ENCODE peak calls at places on chromosomes 12 and 14, in four cellular contexts. M, X, C and I are unnamed samples.

GRCh38 chr12:68012712-68013111 is 23.5 kb downstream of the IFNG-AS1 start:
- DNase-seq in M (peak), C (no peak), X (no peak), I (no peak)

GRCh38 chr12:111599459-111600295 is 562 bp upstream of the ATXN2 start:
- DNase-seq in C (peak), X (peak), M (peak), I (peak)

GRCh38 chr14:104868060-104868740 is 3.1 kb downstream of the CEP170B start:
- DNase-seq in M (no peak), C (no peak), X (no peak), I (no peak)

GRCh38 chr12:106246891-106247730 is 709 bp downstream of the CKAP4 start:
- DNase-seq in M (no peak), X (peak), C (no peak), I (peak)

GRCh38 chr12:109735825-109736551 is 22.4 kb downstream of the FAM222A start:
- DNase-seq in X (no peak), M (no peak), C (no peak), I (no peak)

GRCh38 chr12:28340261-28340660 is 150.0 kb downstream of the CCDC91 start:
- DNase-seq in M (no peak), C (no peak), X (no peak), I (no peak)

GRCh38 chr14:102675396-102675795 is 82.9 kb downstream of the RCOR1 start:
- DNase-seq in C (no peak), M (no peak), X (no peak), I (no peak)

GRCh38 chr14:100015251-100015655 is 50.0 kb upstream of the EVL start:
- DNase-seq in X (peak), M (peak), C (no peak), I (no peak)

GRCh38 chr14:104114421-104115130 is 23.8 kb upstream of the KIF26A start:
- DNase-seq in M (no peak), C (no peak), X (no peak), I (no peak)

GRCh38 chr12:109760031-109760929 is 46.7 kb downstream of the FAM222A start:
- DNase-seq in X (no peak), M (no peak), C (peak), I (no peak)

GRCh38 chr12:26460361-26460760 is 265.0 kb downstream of the SSPN start:
- DNase-seq in C (no peak), M (no peak), X (no peak), I (no peak)

GRCh38 chr12:50110762-50111416 is 1.1 kb upstream of the COX14 start:
- DNase-seq in M (peak), C (peak), X (peak), I (peak)

GRCh38 chr12:25553083-25553482 is at the start of gene LMNTD1:
- DNase-seq in X (no peak), M (no peak), C (no peak), I (no peak)

GRCh38 chr12:127294651-127295205 is 972.2 kb upstream of the TMEM132C start:
- DNase-seq in X (no peak), C (no peak), M (no peak), I (no peak)

GRCh38 chr14:25431211-25432076 is 381.5 kb upstream of the STXBP6 start:
- DNase-seq in C (peak), X (peak), M (no peak), I (no peak)

GRCh38 chr14:68458840-68459469 is 333.9 kb downstream of the ZFP36L1 start:
- DNase-seq in M (no peak), X (no peak), C (peak), I (peak)

GRCh38 chr14:85090681-85091080 is 439.3 kb upstream of the FLRT2 start:
- DNase-seq in C (no peak), M (no peak), X (no peak), I (no peak)

GRCh38 chr14:61388976-61389576 is 67.7 kb downstream of the PRKCH start:
- DNase-seq in M (no peak), X (no peak), C (no peak), I (no peak)

GRCh38 chr12:58419905-58420304 is 478.5 kb downstream of the ATP23 start:
- DNase-seq in M (no peak), X (no peak), C (no peak), I (no peak)

GRCh38 chr12:11500861-11501230 is 105.5 kb upstream of the PRB2 start:
- DNase-seq in X (no peak), C (no peak), M (no peak), I (no peak)

GRCh38 chr12:48998497-48999353 is 450 bp downstream of the DDN start:
- DNase-seq in C (no peak), X (peak), M (no peak), I (peak)

GRCh38 chr14:69133206-69134125 is 19.5 kb downstream of the DCAF5 start:
- DNase-seq in C (no peak), M (no peak), X (peak), I (no peak)

GRCh38 chr12:112936264-112936663 is 2.0 kb upstream of the OAS3 start:
- DNase-seq in M (no peak), C (no peak), X (no peak), I (no peak)

DNA sequence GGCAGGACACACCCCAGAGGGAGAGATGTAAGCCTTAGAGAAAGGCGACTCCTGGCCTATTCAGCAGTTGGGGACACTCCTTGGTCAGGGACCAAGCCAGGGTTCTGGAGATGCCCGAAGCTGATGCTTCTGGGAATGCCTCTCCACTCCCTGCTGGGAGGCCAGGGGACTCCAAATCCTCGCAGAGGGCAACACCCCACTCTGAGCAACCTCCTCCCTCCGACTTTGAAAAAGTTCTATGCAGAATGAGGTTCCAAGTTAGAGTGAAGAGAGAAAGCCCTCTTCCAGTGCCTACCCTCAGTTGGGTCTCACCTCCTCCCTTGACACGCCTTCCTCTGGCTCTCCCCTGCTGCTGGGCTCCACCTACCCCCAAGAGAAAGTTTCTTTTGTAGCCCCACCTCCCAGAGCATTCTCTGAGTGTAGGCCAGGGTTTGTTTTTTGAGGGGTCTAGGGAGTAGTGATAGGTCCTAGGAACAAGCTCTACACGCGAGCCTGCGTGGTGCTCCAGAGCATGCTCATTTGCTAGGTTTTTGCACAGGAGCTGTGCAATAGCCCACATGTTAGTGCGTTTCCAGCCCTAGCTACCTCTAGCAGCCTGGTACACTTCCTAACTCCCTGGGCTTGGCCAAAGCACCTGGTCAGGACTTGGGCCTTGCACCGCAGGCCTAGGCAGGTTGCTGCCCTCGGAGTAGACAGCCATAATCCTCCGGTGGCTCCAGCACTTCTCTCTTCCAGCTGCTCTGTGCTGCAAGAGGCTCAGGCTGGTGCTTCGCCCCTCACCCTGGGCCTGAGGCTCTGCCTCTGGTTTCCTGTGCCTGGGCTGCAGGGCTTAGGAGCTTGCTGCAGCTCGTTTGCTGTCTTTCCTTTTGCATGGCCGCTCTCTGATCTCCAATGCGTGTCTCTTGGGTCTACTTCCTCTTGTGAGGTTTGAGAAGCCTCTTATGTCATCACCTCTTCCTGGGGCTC is 590 bp upstream of the CEBPE start:
- DNase-seq in C (no peak), M (no peak), X (no peak), I (no peak)
- TF ChIP-seq REST in C (no peak), M (no peak), X (no peak), I (no peak)

GRCh38 chr12:119673634-119674033 is 5.7 kb downstream of the PRKAB1 start:
- DNase-seq in C (no peak), X (no peak), M (no peak), I (no peak)
- TF ChIP-seq ESRRA in C (no peak), X (no peak), M (no peak), I (no peak)

GRCh38 chr14:33465952-33466700 is 484.7 kb downstream of the EGLN3 start:
- DNase-seq in C (no peak), M (no peak), X (no peak), I (no peak)
- TF ChIP-seq REST in C (no peak), M (no peak), X (no peak), I (no peak)

DNA sequence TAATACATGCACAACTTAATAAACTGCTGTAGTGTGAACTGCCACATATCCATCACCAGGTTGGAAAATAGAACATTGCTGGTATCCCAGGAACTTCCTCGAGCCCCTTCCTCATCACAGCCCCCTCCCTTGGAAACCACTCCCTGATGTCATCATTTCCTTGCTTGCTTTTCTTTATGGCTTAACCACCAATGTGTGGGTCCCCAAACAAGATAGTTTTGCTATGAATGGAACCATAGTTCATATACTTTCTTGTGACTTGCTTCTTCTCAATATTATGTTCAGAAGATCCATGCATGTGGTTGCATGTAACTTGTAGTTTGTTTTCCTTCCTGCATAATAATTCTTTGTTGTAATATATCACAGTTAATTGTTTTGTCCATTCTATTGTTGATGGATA is 8.9 kb upstream of the WNT5B start:
- DNase-seq in X (no peak), M (no peak), C (no peak), I (no peak)
- TF ChIP-seq ESRRA in X (no peak), M (no peak), C (no peak), I (no peak)

GRCh38 chr12:94111290-94111689 is 37.1 kb upstream of the PLXNC1 start:
- DNase-seq in X (no peak), C (no peak), M (no peak), I (no peak)
- TF ChIP-seq REST in X (no peak), C (no peak), M (no peak), I (no peak)

GRCh38 chr12:124538194-124539082 is 29.0 kb downstream of the NCOR2 start:
- DNase-seq in X (no peak), C (peak), M (no peak), I (no peak)
- TF ChIP-seq ESRRA in X (no peak), C (no peak), M (no peak), I (no peak)